ENCODE peak calls at places on chromosomes 5 and 9, in ten cellular contexts. E is foreskin fibroblast; P is CD8-positive, alpha-beta memory T cell; D is NCI-H2029; U is AG04450; Q is dermis blood vessel endothelial cell; W is effector memory CD8-positive, alpha-beta T cell; N is astrocyte of the spinal cord; B is stimulated activated CD4-positive, alpha-beta T cell treated with anti-CD3 and anti-CD28 coated beads, Interleukin-4, amount 100 ng/mL, for 24 hours; J is activated naive CD4-positive, alpha-beta T cell treated with anti-CD3 and anti-CD28 coated beads, Interleukin-2, amount 10 ng/mL, durations not matched to agents 7 days and 5 days. G is an unnamed sample.
A peak's percentile ranks its signal among the peaks of the same experiment; 100 is the strongest.

GRCh38 chr9:73009649-73010288 is 56.9 kb upstream of the ALDH1A1 start:
- DNase-seq in P (no peak), J (no peak), Q (no peak), E (no peak), N (no peak), B (no peak), U (no peak), W (no peak), D (no peak), G (no peak)

GRCh38 chr9:99134893-99135341 is 30.0 kb downstream of the TGFBR1 start:
- DNase-seq in P (no peak), U (peak; percentile 27), N (peak; percentile 57), Q (no peak), B (no peak), J (peak; percentile 53), W (no peak), D (no peak), E (peak; percentile 73), G (no peak)

GRCh38 chr9:128862401-128862851 is 19.3 kb downstream of the KYAT1 start:
- DNase-seq in U (no peak), B (no peak), E (no peak), N (no peak), J (no peak), Q (no peak), D (no peak), P (no peak), W (no peak), G (no peak)

GRCh38 chr5:76657091-76657490 is 33.9 kb upstream of the F2RL2 start:
- DNase-seq in E (no peak), D (no peak), J (no peak), W (no peak), N (no peak), Q (no peak), P (no peak), B (no peak), U (no peak), G (no peak)

GRCh38 chr9:16371306-16371705 is 499.2 kb downstream of the BNC2 start:
- DNase-seq in N (no peak), J (no peak), P (no peak), U (no peak), Q (no peak), W (no peak), B (no peak), D (no peak), E (no peak), G (no peak)

GRCh38 chr5:122924203-122924602 is 78.8 kb downstream of the SNX24 start:
- DNase-seq in P (no peak), W (no peak), U (no peak), J (no peak), B (no peak), N (no peak), D (no peak), E (peak; percentile 14), Q (no peak), G (no peak)

GRCh38 chr5:32329395-32329834 is 16.7 kb upstream of the MTMR12 start:
- DNase-seq in U (no peak), E (peak; percentile 81), J (peak; percentile 67), N (peak; percentile 67), B (peak; percentile 61), D (peak; percentile 26), Q (peak; percentile 89), P (peak; percentile 32), W (peak; percentile 48), G (no peak)

GRCh38 chr5:148268556-148268955 is at the start of gene SPINK13:
- DNase-seq in D (no peak), U (no peak), N (peak; percentile 80), B (no peak), P (no peak), W (no peak), E (peak; percentile 2), J (no peak), Q (peak; percentile 65), G (no peak)

GRCh38 chr9:124941689-124942561 is 1.0 kb upstream of the GOLGA1 start:
- DNase-seq in P (peak; percentile 46), W (peak; percentile 54), J (peak; percentile 84), Q (peak; percentile 70), N (peak; percentile 69), U (no peak), D (peak; percentile 14), B (peak; percentile 62), E (peak; percentile 71), G (peak; percentile 23)

GRCh38 chr5:76145945-76146344 is 62.8 kb downstream of the SV2C start:
- DNase-seq in Q (peak; percentile 36), W (no peak), D (no peak), P (no peak), E (no peak), N (no peak), B (no peak), U (no peak), J (peak; percentile 29), G (no peak)

GRCh38 chr5:107500840-107501239 is 169.9 kb downstream of the EFNA5 start:
- DNase-seq in Q (peak; percentile 30), D (no peak), P (no peak), B (no peak), W (no peak), N (no peak), U (no peak), E (no peak), J (no peak), G (no peak)

GRCh38 chr5:130868186-130868821 is 296.8 kb downstream of the HINT1 start:
- DNase-seq in J (no peak), N (peak; percentile 25), P (no peak), W (no peak), D (no peak), U (no peak), E (no peak), Q (peak; percentile 23), B (no peak), G (no peak)

GRCh38 chr5:172276214-172276613 is 7.3 kb downstream of the UBTD2 start:
- DNase-seq in E (peak; percentile 66), B (no peak), D (peak; percentile 17), Q (peak; percentile 7), N (peak; percentile 14), P (no peak), W (no peak), J (no peak), U (no peak), G (no peak)

G was measured in mesothelial cell of epicardium.